ENCODE peak calls at places on chromosomes 4 and X, in ten cellular contexts. A is IMR-90, J is stomach, V is testis, L is transverse colon, M is body of pancreas, X is uterus, Q is HCT116, H is breast epithelium, B is Peyer's patch. U is an unnamed sample.

GRCh38 chr4:65416875-65417274 is 253.4 kb downstream of the EPHA5 start:
- DNase-seq in A (no peak), J (peak; percentile 92), V (no peak), L (peak; percentile 17), M (peak; percentile 92), X (no peak), Q (no peak), H (no peak), B (no peak), U (no peak)

GRCh38 chr4:77921701-77922100 is 59.1 kb downstream of the MRPL1 start:
- DNase-seq in A (peak; percentile 96), J (no peak), V (no peak), L (no peak), M (no peak), X (no peak), Q (peak; percentile 83), H (no peak), B (no peak), U (no peak)

GRCh38 chrX:154598656-154599055 is 13.7 kb downstream of the CTAG1A start:
- DNase-seq in A (no peak), J (no peak), V (no peak), L (no peak), M (no peak), X (no peak), Q (no peak), H (peak; percentile 5), B (no peak), U (no peak)

GRCh38 chrX:94302446-94302845 is 628.4 kb downstream of the FAM133A start:
- DNase-seq in A (no peak), J (no peak), V (no peak), L (no peak), M (no peak), X (no peak), Q (no peak), H (no peak), B (no peak), U (no peak)

GRCh38 chr4:108365551-108365950 is 196.8 kb upstream of the LEF1 start:
- DNase-seq in A (no peak), J (no peak), V (no peak), L (no peak), M (no peak), X (no peak), Q (no peak), H (no peak), B (no peak), U (no peak)

GRCh38 chr4:156547439-156547838 is 424.2 kb downstream of the PDGFC start:
- DNase-seq in A (peak; percentile 97), J (no peak), V (no peak), L (no peak), M (no peak), X (no peak), Q (no peak), H (no peak), B (no peak), U (no peak)

GRCh38 chrX:100445593-100445992 is 35.5 kb upstream of the PCDH19 start:
- DNase-seq in A (no peak), J (no peak), V (no peak), L (no peak), M (no peak), X (no peak), Q (no peak), H (no peak), B (no peak), U (no peak)

GRCh38 chr4:108762559-108763225 is at the start of gene ETNPPL:
- DNase-seq in A (no peak), J (peak; percentile 31), V (peak; percentile 27), L (no peak), M (peak; percentile 19), X (no peak), Q (no peak), H (no peak), B (no peak), U (no peak)

GRCh38 chrX:14398725-14399124 is 130.6 kb upstream of the GLRA2 start:
- DNase-seq in A (no peak), J (no peak), V (no peak), L (peak; percentile 13), M (no peak), X (no peak), Q (no peak), H (no peak), B (no peak), U (peak; percentile 4)

GRCh38 chr4:142098900-142099299 is 462.5 kb downstream of the IL15 start:
- DNase-seq in A (no peak), J (no peak), V (no peak), L (no peak), M (no peak), X (no peak), Q (no peak), H (no peak), B (no peak), U (no peak)

GRCh38 chr4:73309211-73309610 is 50.6 kb upstream of the ANKRD17 start:
- DNase-seq in A (peak; percentile 77), J (no peak), V (no peak), L (no peak), M (no peak), X (no peak), Q (no peak), H (no peak), B (no peak), U (no peak)

GRCh38 chrX:108198420-108198819 is 106.8 kb downstream of the ATG4A start:
- DNase-seq in A (no peak), J (no peak), V (peak; percentile 86), L (no peak), M (no peak), X (peak; percentile 49), Q (no peak), H (no peak), B (no peak), U (no peak)

GRCh38 chr4:8236920-8237195 is 32.7 kb upstream of the HTRA3 start:
- DNase-seq in A (no peak), J (no peak), V (no peak), L (no peak), M (no peak), X (no peak), Q (no peak), H (no peak), B (no peak), U (no peak)

GRCh38 chr4:39933689-39934590 is 43.8 kb downstream of the PDS5A start:
- DNase-seq in A (peak; percentile 69), J (no peak), V (no peak), L (no peak), M (no peak), X (no peak), Q (no peak), H (no peak), B (no peak), U (no peak)

GRCh38 chr4:87011340-87012034 is 76.7 kb downstream of the AFF1 start:
- DNase-seq in A (peak; percentile 89), J (no peak), V (no peak), L (no peak), M (no peak), X (no peak), Q (peak; percentile 39), H (no peak), B (no peak), U (no peak)

GRCh38 chr4:3257125-3257690 is 8.2 kb downstream of the MSANTD1 start:
- DNase-seq in A (no peak), J (peak; percentile 25), V (no peak), L (peak; percentile 32), M (no peak), X (no peak), Q (no peak), H (no peak), B (no peak), U (no peak)

GRCh38 chr4:151407466-151408379 is 1.3 kb upstream of the FHIP1A start:
- DNase-seq in A (no peak), J (peak; percentile 58), V (peak; percentile 17), L (peak; percentile 59), M (peak; percentile 56), X (peak; percentile 15), Q (no peak), H (peak; percentile 51), B (peak; percentile 37), U (peak; percentile 58)

GRCh38 chr4:7808181-7808580 is 131.5 kb downstream of the AFAP1 start:
- DNase-seq in A (no peak), J (no peak), V (no peak), L (no peak), M (no peak), X (no peak), Q (no peak), H (no peak), B (no peak), U (no peak)

GRCh38 chr4:113384600-113384999 is 335.1 kb downstream of the ANK2 start:
- DNase-seq in A (peak; percentile 81), J (no peak), V (no peak), L (no peak), M (no peak), X (no peak), Q (peak; percentile 42), H (no peak), B (no peak), U (no peak)

GRCh38 chrX:115147220-115147619 is 42.0 kb upstream of the RBMXL3 start:
- DNase-seq in A (peak; percentile 40), J (no peak), V (no peak), L (no peak), M (no peak), X (no peak), Q (peak; percentile 2), H (no peak), B (no peak), U (no peak)

GRCh38 chr4:2075171-2075986 is 16.3 kb downstream of the NAT8L start:
- DNase-seq in A (no peak), J (no peak), V (no peak), L (no peak), M (no peak), X (no peak), Q (no peak), H (no peak), B (no peak), U (no peak)

GRCh38 chr4:121800961-121801714 is at the start of gene EXOSC9:
- DNase-seq in A (peak; percentile 94), J (peak; percentile 93), V (peak; percentile 92), L (peak; percentile 94), M (peak; percentile 93), X (peak; percentile 96), Q (peak; percentile 87), H (peak; percentile 83), B (peak; percentile 82), U (peak; percentile 85)
- TF ChIP-seq POLR2A in A (peak; percentile 88), J (no peak), V (peak; percentile 84), L (peak; percentile 62), M (peak; percentile 39), X (peak; percentile 75), Q (peak; percentile 93), H (peak; percentile 49), B (peak; percentile 41), U (peak; percentile 72)

GRCh38 chr4:184664445-184665210 is 15.1 kb downstream of the PRIMPOL start:
- DNase-seq in A (peak; percentile 18), J (no peak), V (no peak), L (no peak), M (no peak), X (no peak), Q (no peak), H (no peak), B (no peak), U (no peak)
- H3K36me3 ChIP-seq in A (peaks cover 12% of the 10 kb centered on the region), J (peaks cover 38% of the 10 kb centered on the region), V (no peaks in the 10 kb centered on the region), L (no peaks in the 10 kb centered on the region), M (no peaks in the 10 kb centered on the region), X (no peaks in the 10 kb centered on the region), Q (no peaks in the 10 kb centered on the region), H (no peaks in the 10 kb centered on the region), B (no peaks in the 10 kb centered on the region), U (no peaks in the 10 kb centered on the region)

GRCh38 chr4:173334891-173335754 is 965 bp upstream of the HMGB2 start:
- DNase-seq in A (peak; percentile 70), J (peak; percentile 53), V (peak; percentile 65), L (peak; percentile 75), M (peak; percentile 59), X (peak; percentile 50), Q (peak; percentile 79), H (peak; percentile 26), B (peak; percentile 43), U (peak; percentile 60)
- TF ChIP-seq POLR2A in A (peak; percentile 42), J (no peak), V (no peak), L (peak; percentile 63), M (no peak), X (no peak), Q (peak; percentile 93), H (no peak), B (peak; percentile 41), U (no peak)

GRCh38 chr4:74583757-74584156 is 138.8 kb downstream of the AREG start:
- DNase-seq in A (peak; percentile 4), J (no peak), V (no peak), L (no peak), M (no peak), X (no peak), Q (no peak), H (no peak), B (no peak), U (no peak)
- H3K36me3 ChIP-seq in A (no peaks in the 10 kb centered on the region), J (no peaks in the 10 kb centered on the region), V (no peaks in the 10 kb centered on the region), L (no peaks in the 10 kb centered on the region), M (no peaks in the 10 kb centered on the region), X (no peaks in the 10 kb centered on the region), Q (no peaks in the 10 kb centered on the region), H (no peaks in the 10 kb centered on the region), B (no peaks in the 10 kb centered on the region), U (no peaks in the 10 kb centered on the region)

U was measured in prostate gland.